ENCODE peak calls at places on chromosome 14, in six cellular contexts. One of them, this sample, is unnamed.

GRCh38 chr14:24734917-24735500 is 101.0 kb upstream of the GZMB start:
- DNase-seq in endothelial cell of umbilical vein: peak
- DNase-seq in lower leg skin: no peak
- DNase-seq in HFFc6: peak
- DNase-seq in AG10803: peak
- DNase-seq in Panc1: no peak
- DNase-seq in this sample: no peak

GRCh38 chr14:67389261-67389660 is 22.7 kb downstream of the PLEK2 start:
- DNase-seq in endothelial cell of umbilical vein: no peak
- DNase-seq in Panc1: no peak
- DNase-seq in HFFc6: no peak
- DNase-seq in lower leg skin: no peak
- DNase-seq in AG10803: no peak
- DNase-seq in this sample: no peak

GRCh38 chr14:57960946-57961792 is 95.3 kb upstream of the SLC35F4 start:
- DNase-seq in endothelial cell of umbilical vein: no peak
- DNase-seq in lower leg skin: no peak
- DNase-seq in AG10803: no peak
- DNase-seq in HFFc6: no peak
- DNase-seq in Panc1: no peak
- DNase-seq in this sample: no peak

GRCh38 chr14:97703006-97703760 is 906.0 kb downstream of the VRK1 start:
- DNase-seq in Panc1: no peak
- DNase-seq in HFFc6: no peak
- DNase-seq in endothelial cell of umbilical vein: no peak
- DNase-seq in AG10803: no peak
- DNase-seq in lower leg skin: no peak
- DNase-seq in this sample: no peak

GRCh38 chr14:53180272-53181221 is 27.4 kb upstream of the DDHD1 start:
- DNase-seq in lower leg skin: no peak
- DNase-seq in HFFc6: no peak
- DNase-seq in endothelial cell of umbilical vein: no peak
- DNase-seq in Panc1: no peak
- DNase-seq in AG10803: peak
- DNase-seq in this sample: no peak

GRCh38 chr14:105629886-105630215 is 103.5 kb downstream of the TMEM121 start:
- DNase-seq in Panc1: no peak
- DNase-seq in endothelial cell of umbilical vein: no peak
- DNase-seq in HFFc6: no peak
- DNase-seq in AG10803: no peak
- DNase-seq in lower leg skin: no peak
- DNase-seq in this sample: no peak

GRCh38 chr14:52267501-52268190 is at the start of gene PTGDR:
- DNase-seq in lower leg skin: peak
- DNase-seq in endothelial cell of umbilical vein: no peak
- DNase-seq in Panc1: no peak
- DNase-seq in AG10803: no peak
- DNase-seq in HFFc6: no peak
- DNase-seq in this sample: no peak

GRCh38 chr14:91968280-91968679 is 20.8 kb upstream of the FBLN5 start:
- DNase-seq in Panc1: no peak
- DNase-seq in HFFc6: no peak
- DNase-seq in AG10803: no peak
- DNase-seq in endothelial cell of umbilical vein: no peak
- DNase-seq in lower leg skin: no peak
- DNase-seq in this sample: no peak

GRCh38 chr14:90276627-90277367 is 20.4 kb downstream of the PSMC1 start:
- DNase-seq in endothelial cell of umbilical vein: no peak
- DNase-seq in lower leg skin: peak
- DNase-seq in Panc1: no peak
- DNase-seq in HFFc6: peak
- DNase-seq in AG10803: no peak
- DNase-seq in this sample: no peak

GRCh38 chr14:23068792-23069412 is 11.6 kb upstream of the CDH24 start:
- DNase-seq in AG10803: peak
- DNase-seq in lower leg skin: peak
- DNase-seq in HFFc6: peak
- DNase-seq in endothelial cell of umbilical vein: peak
- DNase-seq in Panc1: peak
- DNase-seq in this sample: peak

GRCh38 chr14:34711169-34711568 is 3.2 kb downstream of the CFL2 start:
- DNase-seq in Panc1: no peak
- DNase-seq in lower leg skin: no peak
- DNase-seq in AG10803: peak
- DNase-seq in HFFc6: peak
- DNase-seq in endothelial cell of umbilical vein: peak
- DNase-seq in this sample: no peak

GRCh38 chr14:80364274-80364673 is 153.0 kb upstream of the DIO2 start:
- DNase-seq in HFFc6: peak
- DNase-seq in AG10803: peak
- DNase-seq in lower leg skin: no peak
- DNase-seq in Panc1: no peak
- DNase-seq in endothelial cell of umbilical vein: peak
- DNase-seq in this sample: no peak

GRCh38 chr14:99201351-99202073 is 70.5 kb downstream of the BCL11B start:
- DNase-seq in endothelial cell of umbilical vein: no peak
- DNase-seq in lower leg skin: no peak
- DNase-seq in HFFc6: no peak
- DNase-seq in Panc1: no peak
- DNase-seq in AG10803: no peak
- DNase-seq in this sample: no peak

GRCh38 chr14:95463173-95463901 is 53.1 kb downstream of the SYNE3 start:
- DNase-seq in AG10803: no peak
- DNase-seq in endothelial cell of umbilical vein: peak
- DNase-seq in lower leg skin: no peak
- DNase-seq in Panc1: no peak
- DNase-seq in HFFc6: no peak
- DNase-seq in this sample: no peak

GRCh38 chr14:58717821-58718220 is 80.1 kb downstream of the DACT1 start:
- DNase-seq in AG10803: no peak
- DNase-seq in Panc1: no peak
- DNase-seq in lower leg skin: no peak
- DNase-seq in endothelial cell of umbilical vein: no peak
- DNase-seq in HFFc6: no peak
- DNase-seq in this sample: no peak

GRCh38 chr14:74618078-74618952 is 6.3 kb upstream of the LTBP2 start:
- DNase-seq in AG10803: peak
- DNase-seq in lower leg skin: no peak
- DNase-seq in endothelial cell of umbilical vein: peak
- DNase-seq in HFFc6: peak
- DNase-seq in Panc1: no peak
- DNase-seq in this sample: no peak

GRCh38 chr14:55691659-55692058 is 111.7 kb downstream of the KTN1 start:
- DNase-seq in endothelial cell of umbilical vein: no peak
- DNase-seq in Panc1: no peak
- DNase-seq in lower leg skin: no peak
- DNase-seq in HFFc6: no peak
- DNase-seq in AG10803: no peak
- DNase-seq in this sample: no peak

GRCh38 chr14:88749139-88749538 is 43.6 kb downstream of the EML5 start:
- DNase-seq in AG10803: no peak
- DNase-seq in HFFc6: no peak
- DNase-seq in lower leg skin: no peak
- DNase-seq in Panc1: no peak
- DNase-seq in endothelial cell of umbilical vein: no peak
- DNase-seq in this sample: no peak

GRCh38 chr14:75972729-75973480 is 8.9 kb downstream of the TGFB3 start:
- DNase-seq in HFFc6: no peak
- DNase-seq in lower leg skin: peak
- DNase-seq in endothelial cell of umbilical vein: no peak
- DNase-seq in Panc1: no peak
- DNase-seq in AG10803: no peak
- DNase-seq in this sample: no peak

GRCh38 chr14:36485773-36486172 is 34.3 kb downstream of the NKX2-1 start:
- DNase-seq in Panc1: no peak
- DNase-seq in HFFc6: no peak
- DNase-seq in lower leg skin: no peak
- DNase-seq in endothelial cell of umbilical vein: no peak
- DNase-seq in AG10803: no peak
- DNase-seq in this sample: no peak

GRCh38 chr14:89384023-89384422 is 33.0 kb downstream of the FOXN3 start:
- DNase-seq in Panc1: no peak
- DNase-seq in endothelial cell of umbilical vein: no peak
- DNase-seq in AG10803: no peak
- DNase-seq in HFFc6: no peak
- DNase-seq in lower leg skin: peak
- DNase-seq in this sample: no peak

GRCh38 chr14:73783107-73783727 is 68.4 kb upstream of the PTGR2 start:
- DNase-seq in Panc1: no peak
- DNase-seq in endothelial cell of umbilical vein: no peak
- DNase-seq in HFFc6: no peak
- DNase-seq in lower leg skin: no peak
- DNase-seq in AG10803: no peak
- DNase-seq in this sample: no peak

GRCh38 chr14:98890556-98891340 is 381.2 kb downstream of the BCL11B start:
- DNase-seq in lower leg skin: no peak
- DNase-seq in Panc1: no peak
- DNase-seq in AG10803: no peak
- DNase-seq in endothelial cell of umbilical vein: no peak
- DNase-seq in HFFc6: no peak
- DNase-seq in this sample: no peak

GRCh38 chr14:103185051-103186027 is 62.1 kb downstream of the TNFAIP2 start:
- DNase-seq in endothelial cell of umbilical vein: peak
- DNase-seq in AG10803: peak
- DNase-seq in lower leg skin: no peak
- DNase-seq in Panc1: peak
- DNase-seq in HFFc6: no peak
- DNase-seq in this sample: no peak

GRCh38 chr14:72559227-72559626 is 334.7 kb downstream of the DPF3 start:
- DNase-seq in AG10803: peak
- DNase-seq in HFFc6: peak
- DNase-seq in lower leg skin: no peak
- DNase-seq in endothelial cell of umbilical vein: peak
- DNase-seq in Panc1: no peak
- DNase-seq in this sample: no peak

GRCh38 chr14:36905272-36906046 is 243.8 kb downstream of the PAX9 start:
- DNase-seq in lower leg skin: no peak
- DNase-seq in endothelial cell of umbilical vein: no peak
- DNase-seq in HFFc6: no peak
- DNase-seq in Panc1: no peak
- DNase-seq in AG10803: no peak
- DNase-seq in this sample: no peak

GRCh38 chr14:68782091-68782981 is 10.5 kb downstream of the ZFP36L1 start:
- DNase-seq in AG10803: no peak
- DNase-seq in HFFc6: no peak
- DNase-seq in endothelial cell of umbilical vein: no peak
- DNase-seq in Panc1: no peak
- DNase-seq in lower leg skin: peak
- DNase-seq in this sample: peak
- TF ChIP-seq CTCF in AG10803: no peak
- TF ChIP-seq CTCF in HFFc6: peak
- TF ChIP-seq CTCF in endothelial cell of umbilical vein: no peak
- TF ChIP-seq CTCF in Panc1: no peak
- TF ChIP-seq CTCF in lower leg skin: no peak
- TF ChIP-seq CTCF in this sample: no peak

GRCh38 chr14:32249780-32250179 is 46.7 kb upstream of the RNU6-8 start:
- DNase-seq in AG10803: no peak
- DNase-seq in lower leg skin: no peak
- DNase-seq in HFFc6: no peak
- DNase-seq in endothelial cell of umbilical vein: no peak
- DNase-seq in Panc1: no peak
- DNase-seq in this sample: no peak

GRCh38 chr14:32246751-32247150 is 43.7 kb upstream of the RNU6-8 start:
- DNase-seq in AG10803: no peak
- DNase-seq in lower leg skin: no peak
- DNase-seq in Panc1: no peak
- DNase-seq in HFFc6: no peak
- DNase-seq in endothelial cell of umbilical vein: no peak
- DNase-seq in this sample: no peak

GRCh38 chr14:32244404-32244803 is 41.3 kb upstream of the RNU6-8 start:
- DNase-seq in endothelial cell of umbilical vein: no peak
- DNase-seq in Panc1: no peak
- DNase-seq in AG10803: peak
- DNase-seq in HFFc6: no peak
- DNase-seq in lower leg skin: no peak
- DNase-seq in this sample: no peak
- TF ChIP-seq CTCF in endothelial cell of umbilical vein: no peak
- TF ChIP-seq CTCF in Panc1: peak
- TF ChIP-seq CTCF in AG10803: peak
- TF ChIP-seq CTCF in HFFc6: peak
- TF ChIP-seq CTCF in lower leg skin: no peak
- TF ChIP-seq CTCF in this sample: no peak

GRCh38 chr14:93936245-93936644 is 9.1 kb downstream of the FAM181A start:
- DNase-seq in AG10803: no peak
- DNase-seq in Panc1: no peak
- DNase-seq in HFFc6: peak
- DNase-seq in endothelial cell of umbilical vein: no peak
- DNase-seq in lower leg skin: no peak
- DNase-seq in this sample: no peak
- TF ChIP-seq CTCF in AG10803: peak
- TF ChIP-seq CTCF in Panc1: peak
- TF ChIP-seq CTCF in HFFc6: peak
- TF ChIP-seq CTCF in endothelial cell of umbilical vein: peak
- TF ChIP-seq CTCF in lower leg skin: no peak
- TF ChIP-seq CTCF in this sample: peak

GRCh38 chr14:63543000-63543825 is at the start of gene PPP2R5E:
- DNase-seq in Panc1: peak
- DNase-seq in endothelial cell of umbilical vein: peak
- DNase-seq in HFFc6: peak
- DNase-seq in lower leg skin: peak
- DNase-seq in AG10803: peak
- DNase-seq in this sample: peak

GRCh38 chr14:63543826-63544320 is 696 bp upstream of the PPP2R5E start:
- DNase-seq in lower leg skin: no peak
- DNase-seq in endothelial cell of umbilical vein: no peak
- DNase-seq in Panc1: no peak
- DNase-seq in HFFc6: no peak
- DNase-seq in AG10803: no peak
- DNase-seq in this sample: no peak

GRCh38 chr14:63542231-63542999 is 762 bp downstream of the PPP2R5E start:
- DNase-seq in AG10803: peak
- DNase-seq in HFFc6: no peak
- DNase-seq in Panc1: no peak
- DNase-seq in lower leg skin: peak
- DNase-seq in endothelial cell of umbilical vein: peak
- DNase-seq in this sample: peak

GRCh38 chr14:63545431-63545830 is 2.3 kb upstream of the PPP2R5E start:
- DNase-seq in lower leg skin: peak
- DNase-seq in AG10803: no peak
- DNase-seq in Panc1: no peak
- DNase-seq in endothelial cell of umbilical vein: no peak
- DNase-seq in HFFc6: no peak
- DNase-seq in this sample: no peak

DNA sequence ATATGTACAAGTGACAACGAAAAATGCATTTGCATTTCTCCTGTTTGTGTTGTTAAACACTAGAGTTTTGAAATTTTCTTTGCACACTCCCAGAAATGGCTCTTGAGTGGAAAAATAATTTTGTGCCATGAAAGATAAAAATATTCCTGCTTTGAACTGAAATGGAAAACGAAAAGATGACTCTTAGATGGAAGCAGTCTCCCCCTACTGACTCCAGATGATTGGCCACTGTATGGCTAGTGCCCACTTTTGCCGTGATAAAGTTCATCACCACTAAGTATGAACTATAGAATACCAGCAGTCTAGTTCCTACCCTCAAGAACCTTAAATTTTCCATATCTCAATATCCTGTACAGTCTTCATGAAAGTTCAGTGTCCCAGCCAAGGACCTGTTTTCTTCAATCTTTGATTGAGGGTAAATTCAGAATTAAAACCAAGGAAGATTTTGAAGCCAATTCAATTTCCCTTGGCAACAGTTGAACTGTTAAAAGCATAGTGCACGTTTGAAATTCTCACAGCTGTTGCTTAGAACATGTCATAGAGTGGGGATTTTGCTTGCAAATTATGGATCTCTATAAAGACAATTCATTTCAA is 1.6 kb upstream of the PPP2R5E start:
- DNase-seq in Panc1: no peak
- DNase-seq in AG10803: peak
- DNase-seq in lower leg skin: peak
- DNase-seq in endothelial cell of umbilical vein: peak
- DNase-seq in HFFc6: peak
- DNase-seq in this sample: no peak
- TF ChIP-seq CTCF in Panc1: no peak
- TF ChIP-seq CTCF in AG10803: peak
- TF ChIP-seq CTCF in lower leg skin: no peak
- TF ChIP-seq CTCF in endothelial cell of umbilical vein: peak
- TF ChIP-seq CTCF in HFFc6: peak
- TF ChIP-seq CTCF in this sample: no peak

This sample was measured in breast epithelium.